ENCODE peak calls at places on chromosomes 7 and 10, in nine cellular contexts. U, C, F, W, J, G, T, Z and I are unnamed samples.

GRCh38 chr7:2009541-2010001 is 223.2 kb downstream of the MAD1L1 start:
- DNase-seq in Z (no peak), C (no peak), G (no peak), U (no peak), T (no peak), W (no peak), J (peak; percentile 82), F (peak; percentile 14), I (no peak)

GRCh38 chr10:26860026-26860541 is 674 bp downstream of the ABI1 start:
- DNase-seq in W (peak; percentile 71), T (peak; percentile 25), C (peak; percentile 76), Z (peak; percentile 66), F (peak; percentile 64), G (peak; percentile 82), U (peak; percentile 74), J (peak; percentile 58), I (peak; percentile 91)

GRCh38 chr7:116393654-116394053 is 105.9 kb upstream of the CAV2 start:
- DNase-seq in T (no peak), Z (peak; percentile 29), W (peak; percentile 92), G (peak; percentile 71), C (peak; percentile 63), J (peak; percentile 33), U (peak; percentile 33), F (peak; percentile 30), I (peak; percentile 69)

GRCh38 chr7:97179454-97180104 is 62.1 kb downstream of the SDHAF3 start:
- DNase-seq in W (peak; percentile 56), F (no peak), C (peak; percentile 78), T (no peak), J (no peak), U (peak; percentile 37), Z (peak; percentile 26), G (peak; percentile 32), I (peak; percentile 66)

GRCh38 chr7:131454538-131454937 is 101.9 kb downstream of the PODXL start:
- DNase-seq in T (no peak), C (no peak), W (no peak), Z (no peak), U (no peak), G (no peak), F (no peak), J (no peak), I (no peak)

GRCh38 chr10:62082729-62083412 is 181.4 kb downstream of the ARID5B start:
- DNase-seq in Z (peak; percentile 69), C (peak; percentile 72), T (no peak), W (peak; percentile 94), J (no peak), U (peak; percentile 49), F (no peak), G (peak; percentile 38), I (peak; percentile 46)

GRCh38 chr7:75711634-75712494 is 26.9 kb downstream of the HIP1 start:
- DNase-seq in F (peak; percentile 30), G (no peak), J (no peak), Z (peak; percentile 74), C (peak; percentile 52), U (peak; percentile 17), T (no peak), W (peak; percentile 59), I (no peak)

GRCh38 chr10:112957589-112958202 is 7.6 kb downstream of the TCF7L2 start:
- DNase-seq in U (no peak), J (no peak), T (no peak), W (no peak), F (no peak), Z (peak; percentile 48), G (no peak), C (no peak), I (no peak)

GRCh38 chr10:7421519-7421918 is 10.7 kb upstream of the SFMBT2 start:
- DNase-seq in J (no peak), F (no peak), U (no peak), T (no peak), Z (no peak), C (no peak), G (peak; percentile 31), W (no peak), I (peak; percentile 22)

GRCh38 chr7:150686030-150686626 is 622 bp downstream of the GIMAP2 start:
- DNase-seq in U (no peak), G (peak; percentile 1), C (no peak), F (no peak), W (peak; percentile 63), J (no peak), T (no peak), Z (no peak), I (no peak)

GRCh38 chr7:79217976-79218626 is 235.4 kb downstream of the MAGI2 start:
- DNase-seq in F (no peak), U (no peak), C (no peak), W (no peak), Z (no peak), G (no peak), J (no peak), T (no peak), I (no peak)

GRCh38 chr7:16067695-16068094 is 353.6 kb downstream of the CRPPA start:
- DNase-seq in F (no peak), J (no peak), T (no peak), Z (no peak), C (no peak), W (no peak), U (no peak), G (no peak), I (no peak)

GRCh38 chr7:29017666-29018065 is 59.5 kb upstream of the TRIL start:
- DNase-seq in C (peak; percentile 50), T (no peak), W (no peak), U (peak; percentile 64), G (no peak), Z (peak; percentile 67), F (no peak), J (no peak), I (no peak)

GRCh38 chr10:5970066-5970465 is 7.3 kb downstream of the IL15RA start:
- DNase-seq in J (no peak), W (peak; percentile 56), F (no peak), C (no peak), Z (no peak), U (no peak), G (no peak), T (no peak), I (no peak)

GRCh38 chr10:51397695-51398094 is 301.7 kb downstream of the CSTF2T start:
- DNase-seq in J (peak; percentile 55), T (no peak), G (peak; percentile 57), F (peak; percentile 65), W (peak; percentile 96), Z (peak; percentile 77), U (peak; percentile 53), C (peak; percentile 82), I (peak; percentile 88)

GRCh38 chr10:24118246-24118645 is 90.7 kb upstream of the KIAA1217 start:
- DNase-seq in W (no peak), J (no peak), U (peak; percentile 2), C (peak; percentile 2), F (no peak), T (no peak), Z (no peak), G (no peak), I (no peak)
- H3K4me3 ChIP-seq in W (no peak overlapping the region), J (peak overlapping the region; percentile 57), U (no peak overlapping the region), C (no peak overlapping the region), F (no peak overlapping the region), T (peak overlapping the region; percentile 11), Z (no peak overlapping the region), G (no peak overlapping the region), I (no peak overlapping the region)

GRCh38 chr10:13439771-13440708 is 88.8 kb downstream of the BEND7 start:
- DNase-seq in W (peak; percentile 52), Z (no peak), C (peak; percentile 34), G (peak; percentile 43), F (peak; percentile 30), T (no peak), J (peak; percentile 25), U (peak; percentile 29), I (peak; percentile 49)
- TF ChIP-seq CTCF in W (peak; percentile 96), Z (peak; percentile 68), C (peak; percentile 79), G (peak; percentile 69), F (peak; percentile 58), T (peak; percentile 86), J (peak; percentile 88), U (peak; percentile 87), I (peak; percentile 80)

GRCh38 chr7:137993395-137993743 is 8.5 kb downstream of the CREB3L2 start:
- DNase-seq in T (no peak), Z (no peak), J (no peak), C (no peak), G (no peak), W (no peak), F (peak; percentile 10), U (no peak), I (no peak)

GRCh38 chr7:137996871-137997270 is 5.0 kb downstream of the CREB3L2 start:
- DNase-seq in J (no peak), G (no peak), W (no peak), T (no peak), U (no peak), C (no peak), Z (no peak), F (no peak), I (no peak)

GRCh38 chr7:137998250-137998649 is 3.6 kb downstream of the CREB3L2 start:
- DNase-seq in W (peak; percentile 29), Z (no peak), U (peak; percentile 8), G (no peak), J (no peak), F (no peak), T (no peak), C (no peak), I (peak; percentile 17)

GRCh38 chr7:137994091-137994688 is 7.7 kb downstream of the CREB3L2 start:
- DNase-seq in T (no peak), F (peak; percentile 19), J (no peak), C (peak; percentile 38), Z (peak; percentile 44), G (no peak), U (no peak), W (no peak), I (no peak)

DNA sequence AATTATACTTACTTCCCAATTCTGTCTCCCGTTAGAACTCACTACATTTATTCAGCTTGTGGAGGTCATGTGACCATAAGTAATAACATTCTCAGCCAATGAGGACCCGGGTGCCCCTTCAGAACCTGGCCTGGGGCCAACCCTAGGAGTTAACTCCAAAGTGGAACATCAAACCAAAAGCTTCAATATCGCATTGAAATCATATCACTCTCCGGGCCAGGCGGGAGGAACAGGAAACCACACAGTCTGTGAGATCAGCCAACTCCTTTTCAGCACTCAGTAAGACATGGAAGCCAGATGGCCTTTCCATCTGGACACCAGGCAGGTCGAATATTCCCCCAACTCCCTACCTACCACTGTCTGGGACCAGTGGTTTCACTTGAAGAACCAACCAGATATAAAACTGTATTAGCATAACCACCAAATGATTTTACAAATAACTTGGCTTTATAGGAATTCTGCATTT is 5.5 kb downstream of the CREB3L2 start:
- DNase-seq in J (peak; percentile 68), T (no peak), G (no peak), U (peak; percentile 87), C (peak; percentile 93), W (peak; percentile 93), F (peak; percentile 51), Z (peak; percentile 87), I (no peak)
- H3K4me3 ChIP-seq in J (peak overlapping the region; percentile 14), T (no peak overlapping the region), G (no peak overlapping the region), U (no peak overlapping the region), C (no peak overlapping the region), W (no peak overlapping the region), F (peak overlapping the region; percentile 21), Z (no peak overlapping the region), I (no peak overlapping the region)

DNA sequence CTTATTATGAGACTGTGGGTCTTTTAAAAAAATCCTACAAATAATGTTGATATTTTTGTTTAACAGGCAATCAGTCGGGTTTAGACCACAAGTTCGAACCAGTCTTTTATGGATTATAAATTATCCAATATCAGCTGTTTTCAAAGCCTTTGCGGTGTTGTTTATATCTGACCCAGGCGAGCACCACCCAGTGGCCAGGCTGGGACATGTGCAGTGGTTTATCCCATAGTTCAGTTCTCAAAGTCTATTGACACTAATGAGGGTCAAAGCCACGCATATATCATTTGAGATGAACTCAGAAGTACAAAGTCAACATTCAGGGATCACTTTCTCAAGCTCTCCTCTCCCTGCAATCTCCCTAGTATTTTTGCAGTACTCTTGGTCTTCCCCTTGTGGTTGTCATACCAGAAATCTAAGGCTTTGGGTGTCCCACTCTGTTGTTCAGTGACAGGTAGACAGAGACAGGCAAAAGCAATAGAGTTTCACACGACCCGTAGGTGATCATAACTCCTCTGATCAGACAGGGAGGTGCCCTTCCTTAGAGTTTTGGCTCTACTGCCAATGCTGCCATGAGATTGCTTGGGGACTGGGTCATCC is 117.4 kb upstream of the POM121L12 start:
- DNase-seq in G (no peak), Z (no peak), F (no peak), J (no peak), T (no peak), W (peak; percentile 10), U (no peak), C (no peak), I (no peak)
- TF ChIP-seq CTCF in G (no peak), Z (peak; percentile 11), F (no peak), J (peak; percentile 15), T (no peak), W (peak; percentile 42), U (no peak), C (no peak), I (no peak)